ENCODE peak calls at places on chromosomes 13 and 19, in four cellular contexts. M is tibial nerve, R is heart left ventricle, N is Peyer's patch. D is an unnamed sample.

GRCh38 chr19:6055013-6055795 is 55.1 kb downstream of the RFX2 start:
- DNase-seq in M (no peak), R (no peak), N (no peak), D (no peak)

GRCh38 chr19:6743071-6743470 is 3.6 kb downstream of the TRIP10 start:
- DNase-seq in M (no peak), R (no peak), N (no peak), D (no peak)

GRCh38 chr19:8334458-8335342 is 8.4 kb downstream of the KANK3 start:
- DNase-seq in M (no peak), R (no peak), N (no peak), D (peak)

GRCh38 chr19:3503036-3503572 is 2.6 kb upstream of the DOHH start:
- DNase-seq in M (no peak), R (no peak), N (no peak), D (no peak)

GRCh38 chr19:44725251-44725650 is 23.3 kb upstream of the BCL3 start:
- DNase-seq in M (no peak), R (no peak), N (no peak), D (no peak)

GRCh38 chr19:29845576-29846176 is 33.9 kb downstream of the CCNE1 start:
- DNase-seq in M (no peak), R (no peak), N (no peak), D (no peak)

GRCh38 chr13:110723598-110723997 is 10.1 kb downstream of the ING1 start:
- DNase-seq in M (no peak), R (no peak), N (no peak), D (no peak)

GRCh38 chr19:27746691-27747380 is 1466.1 kb downstream of the UQCRFS1 start:
- DNase-seq in M (no peak), R (peak), N (no peak), D (no peak)

GRCh38 chr13:30341815-30342570 is 34.6 kb upstream of the KATNAL1 start:
- DNase-seq in M (peak), R (peak), N (no peak), D (no peak)

GRCh38 chr13:20573186-20573585 is 6.2 kb downstream of the IFT88 start:
- DNase-seq in M (no peak), R (no peak), N (no peak), D (no peak)

DNA sequence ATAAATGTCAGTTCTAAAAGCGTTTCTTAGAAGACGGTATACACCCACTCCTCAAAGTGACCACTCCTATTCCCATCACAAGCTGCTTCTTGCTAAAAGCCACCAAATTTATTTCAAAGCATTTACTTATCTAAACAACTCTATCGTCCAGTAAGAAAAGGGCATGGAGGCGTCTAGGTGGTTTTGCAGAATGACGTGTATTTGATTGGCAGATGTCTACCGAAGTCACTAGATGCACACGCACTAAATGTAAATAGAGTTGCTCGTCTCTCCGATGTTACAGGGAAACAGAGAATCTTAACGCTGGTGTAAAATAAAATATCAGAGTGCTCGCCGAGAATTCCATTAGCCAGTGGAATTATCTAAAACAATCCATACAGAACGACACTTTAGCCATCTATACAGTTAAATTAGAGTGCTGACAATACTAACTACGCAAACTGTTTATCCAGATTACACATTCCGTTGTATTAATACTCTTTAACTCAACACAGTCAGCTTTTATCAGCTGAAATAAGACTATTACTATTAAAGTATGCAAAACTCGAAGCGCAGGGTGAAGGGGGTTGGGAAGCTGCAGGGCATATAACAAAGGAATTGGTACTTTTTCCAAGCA is 1.9 kb downstream of the KLF12 start:
- DNase-seq in M (no peak), R (no peak), N (peak), D (peak)
- H3K27ac ChIP-seq in M (peak), R (peak), N (peak), D (peak)

GRCh38 chr13:112692586-112692985 is 2.7 kb downstream of the ATP11A start:
- DNase-seq in M (no peak), R (no peak), N (no peak), D (no peak)
- H3K4me3 ChIP-seq in M (no peak), R (no peak), N (no peak), D (no peak)

GRCh38 chr13:59514316-59514715 is 649.4 kb downstream of the DIAPH3 start:
- DNase-seq in M (no peak), R (no peak), N (no peak), D (no peak)

GRCh38 chr13:59522652-59523051 is 641.1 kb downstream of the DIAPH3 start:
- DNase-seq in M (no peak), R (no peak), N (no peak), D (no peak)

GRCh38 chr13:59521549-59521948 is 642.2 kb downstream of the DIAPH3 start:
- DNase-seq in M (no peak), R (no peak), N (no peak), D (no peak)

DNA sequence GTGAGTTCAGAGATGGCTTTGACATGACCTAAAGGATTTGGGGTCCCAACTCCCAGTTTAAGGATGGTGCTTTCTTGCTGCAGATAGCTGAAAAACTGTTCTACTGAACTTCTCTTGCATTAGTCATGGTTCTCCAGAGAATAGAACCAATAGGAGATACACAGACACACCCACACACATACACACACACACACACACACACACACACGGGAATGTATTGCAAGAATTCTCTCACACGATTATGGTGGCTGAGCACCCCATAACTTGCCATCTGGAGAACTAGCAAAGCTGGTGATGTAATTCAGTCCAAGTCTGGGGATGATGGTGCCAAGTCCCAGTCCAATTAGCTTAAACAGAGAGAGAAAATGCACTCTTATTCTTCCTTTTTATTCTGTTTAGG is 644.0 kb downstream of the DIAPH3 start:
- DNase-seq in M (no peak), R (no peak), N (no peak), D (no peak)
- H3K27ac ChIP-seq in M (no peak), R (no peak), N (no peak), D (no peak)

GRCh38 chr13:24995225-24995804 is 100.6 kb upstream of the PABPC3 start:
- DNase-seq in M (peak), R (peak), N (peak), D (peak)
- H3K4me3 ChIP-seq in M (no peak), R (no peak), N (no peak), D (no peak)

DNA sequence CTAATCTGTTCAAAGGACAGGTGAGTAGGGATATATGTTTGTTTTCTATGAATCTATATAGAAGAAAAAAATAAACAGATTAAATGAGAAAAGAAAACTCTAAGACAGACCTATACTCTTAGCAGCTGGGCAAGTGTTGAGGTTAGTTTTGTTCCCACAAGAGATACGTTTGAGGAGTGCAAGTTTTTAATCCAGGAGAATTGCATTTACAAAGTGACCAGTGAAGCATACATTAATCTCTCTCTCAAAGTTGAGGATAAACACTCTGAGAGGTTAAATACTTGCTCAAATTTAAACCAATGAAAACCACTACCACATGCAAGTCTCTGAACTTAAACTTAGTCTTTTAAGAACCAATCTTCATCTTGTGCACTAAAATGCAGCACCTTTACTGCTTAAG is 930.5 kb upstream of the MIR17HG start:
- DNase-seq in M (no peak), R (no peak), N (no peak), D (no peak)
- H3K27ac ChIP-seq in M (no peak), R (no peak), N (no peak), D (no peak)

GRCh38 chr13:50386527-50387123 is 371.4 kb downstream of the KCNRG start:
- DNase-seq in M (peak), R (no peak), N (no peak), D (no peak)
- H3K4me3 ChIP-seq in M (no peak), R (no peak), N (no peak), D (no peak)

DNA sequence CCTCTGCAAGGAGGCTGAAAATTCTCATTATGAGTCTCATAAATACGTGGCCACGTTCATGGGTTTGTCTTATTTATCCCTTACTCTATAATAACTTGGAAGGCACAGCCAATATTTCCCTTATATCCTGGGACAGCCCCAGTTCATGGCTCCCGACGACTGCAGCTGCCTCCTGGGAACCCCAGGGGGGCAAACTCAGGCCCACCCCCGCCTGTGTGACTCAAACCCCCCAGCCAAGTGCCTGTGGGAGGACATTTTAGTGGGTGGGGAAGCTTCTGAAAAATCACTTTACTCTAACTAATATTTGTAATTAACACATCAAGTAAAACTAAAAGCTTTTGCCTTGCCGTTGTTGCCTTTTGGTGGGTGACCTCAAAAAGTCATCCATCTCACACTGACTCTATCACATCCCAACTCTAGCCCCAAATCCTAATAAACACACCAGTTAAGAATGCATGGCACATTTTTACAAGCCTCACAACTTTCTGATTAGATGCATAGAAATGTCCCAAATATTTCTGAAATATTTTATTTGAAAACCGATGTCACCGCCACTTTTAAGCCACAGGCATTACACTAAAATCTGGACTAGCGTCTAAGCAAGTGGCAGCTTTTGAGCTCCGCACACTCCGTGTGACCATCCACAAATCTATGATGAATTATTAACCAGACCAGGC is 14.2 kb downstream of the RASA3 start:
- DNase-seq in M (no peak), R (no peak), N (no peak), D (no peak)
- H3K27ac ChIP-seq in M (peak), R (peak), N (peak), D (peak)

D was measured in naive thymus-derived CD4-positive, alpha-beta T cell.